ENCODE peak calls at places on chromosomes 3 and 15, in four cellular contexts. J is mesendoderm, R is IMR-90, U is H1. G is an unnamed sample.

GRCh38 chr15:61049934-61050333 is 179.2 kb downstream of the RORA start:
- DNase-seq in J (no peak), R (peak; percentile 91), U (no peak), G (no peak)

GRCh38 chr3:134791992-134792391 is 3.1 kb upstream of the EPHB1 start:
- DNase-seq in J (no peak), R (no peak), U (peak; percentile 27), G (no peak)

GRCh38 chr3:10390641-10391373 is 69.9 kb upstream of the SEC13 start:
- DNase-seq in J (no peak), R (no peak), U (no peak), G (no peak)

GRCh38 chr15:84813435-84813834 is 3.7 kb upstream of the ALPK3 start:
- DNase-seq in J (no peak), R (no peak), U (no peak), G (no peak)

GRCh38 chr3:168086541-168087260 is 9.0 kb downstream of the GOLIM4 start:
- DNase-seq in J (no peak), R (no peak), U (no peak), G (no peak)

GRCh38 chr15:66238318-66238717 is 15.2 kb downstream of the MEGF11 start:
- DNase-seq in J (no peak), R (no peak), U (no peak), G (no peak)

GRCh38 chr3:38411591-38411990 is 42.1 kb upstream of the ACVR2B start:
- DNase-seq in J (no peak), R (no peak), U (no peak), G (no peak)

GRCh38 chr3:149462051-149462450 is 12.4 kb upstream of the TM4SF4 start:
- DNase-seq in J (no peak), R (no peak), U (no peak), G (no peak)

GRCh38 chr15:42060797-42061196 is 33.6 kb downstream of the PLA2G4D start:
- DNase-seq in J (no peak), R (no peak), U (no peak), G (no peak)

GRCh38 chr3:112459750-112460149 is 39.5 kb downstream of the BTLA start:
- DNase-seq in J (peak; percentile 26), R (no peak), U (no peak), G (no peak)

GRCh38 chr3:33438284-33438668 is 1.9 kb downstream of the UBP1 start:
- DNase-seq in J (peak; percentile 33), R (peak; percentile 66), U (no peak), G (no peak)

GRCh38 chr3:168024537-168024941 is 71.2 kb downstream of the GOLIM4 start:
- DNase-seq in J (no peak), R (peak; percentile 96), U (no peak), G (no peak)

GRCh38 chr15:38412466-38412865 is 41.5 kb upstream of the FAM98B start:
- DNase-seq in J (no peak), R (no peak), U (no peak), G (no peak)

GRCh38 chr15:59168536-59168935 is 38.1 kb upstream of the LDHAL6B start:
- DNase-seq in J (no peak), R (peak; percentile 63), U (no peak), G (no peak)

GRCh38 chr3:147361671-147362420 is 44.5 kb downstream of the ZIC4 start:
- DNase-seq in J (peak; percentile 82), R (no peak), U (peak; percentile 99), G (peak; percentile 82)

GRCh38 chr15:100043069-100043641 is 298.6 kb downstream of the ADAMTS17 start:
- DNase-seq in J (no peak), R (peak; percentile 57), U (no peak), G (no peak)

GRCh38 chr3:110933786-110934415 is 137.7 kb upstream of the NECTIN3 start:
- DNase-seq in J (no peak), R (peak; percentile 68), U (no peak), G (no peak)

GRCh38 chr3:72060447-72061034 is 275.6 kb upstream of the PROK2 start:
- DNase-seq in J (no peak), R (no peak), U (no peak), G (no peak)

GRCh38 chr3:6262035-6262434 is 598.9 kb upstream of the GRM7 start:
- DNase-seq in J (no peak), R (no peak), U (no peak), G (no peak)

GRCh38 chr15:66411190-66411589 is 24.5 kb downstream of the MAP2K1 start:
- DNase-seq in J (peak; percentile 58), R (no peak), U (no peak), G (no peak)

GRCh38 chr3:142279965-142280590 is 54.7 kb upstream of the GK5 start:
- DNase-seq in J (peak; percentile 86), R (peak; percentile 80), U (no peak), G (peak; percentile 56)

GRCh38 chr3:72273615-72274014 is 488.7 kb upstream of the PROK2 start:
- DNase-seq in J (peak; percentile 94), R (peak; percentile 90), U (no peak), G (peak; percentile 60)

GRCh38 chr3:163707659-163708058 is 1370.6 kb downstream of the SI start:
- DNase-seq in J (no peak), R (no peak), U (no peak), G (no peak)

GRCh38 chr3:52873433-52874159 is 23.8 kb downstream of the STIMATE start:
- DNase-seq in J (peak; percentile 58), R (peak; percentile 87), U (no peak), G (no peak)

GRCh38 chr3:176595307-176595706 is 602.0 kb downstream of the TBL1XR1 start:
- DNase-seq in J (peak; percentile 8), R (peak; percentile 24), U (no peak), G (no peak)

GRCh38 chr3:142150271-142150670 is 927 bp upstream of the TFDP2 start:
- DNase-seq in J (no peak), R (no peak), U (no peak), G (no peak)

GRCh38 chr15:73983211-73983727 is 8.8 kb downstream of the STOML1 start:
- DNase-seq in J (no peak), R (peak; percentile 77), U (no peak), G (no peak)

GRCh38 chr3:14418670-14419250 is 16.4 kb downstream of the SLC6A6 start:
- DNase-seq in J (peak; percentile 90), R (no peak), U (no peak), G (no peak)

GRCh38 chr15:27932600-27932999 is 166.5 kb downstream of the OCA2 start:
- DNase-seq in J (no peak), R (no peak), U (no peak), G (no peak)

GRCh38 chr3:157785071-157785826 is 282.0 kb upstream of the VEPH1 start:
- DNase-seq in J (peak; percentile 81), R (peak; percentile 94), U (no peak), G (peak; percentile 32)

GRCh38 chr3:23264413-23264812 is 61.3 kb downstream of the UBE2E2 start:
- DNase-seq in J (no peak), R (peak; percentile 80), U (no peak), G (no peak)

GRCh38 chr3:40287248-40287647 is 22.3 kb upstream of the EIF1B start:
- DNase-seq in J (no peak), R (no peak), U (no peak), G (no peak)
- H3K56ac ChIP-seq in J (no peak overlapping the region), R (no peak overlapping the region), U (no peak overlapping the region), G (no peak overlapping the region)

GRCh38 chr15:93179704-93180103 is 90.7 kb upstream of the RGMA start:
- DNase-seq in J (peak; percentile 73), R (no peak), U (peak; percentile 59), G (peak; percentile 53)
- H2BK120ac ChIP-seq in J (no peak overlapping the region), R (no peak overlapping the region), U (no peak overlapping the region), G (no peak overlapping the region)

GRCh38 chr3:131586277-131586676 is 83.5 kb upstream of the MRPL3 start:
- DNase-seq in J (no peak), R (no peak), U (no peak), G (no peak)
- H3K18ac ChIP-seq in J (no peak overlapping the region), R (no peak overlapping the region), U (no peak overlapping the region), G (no peak overlapping the region)

GRCh38 chr3:49057268-49057667 is 28.1 kb upstream of the IMPDH2 start:
- DNase-seq in J (no peak), R (no peak), U (no peak), G (no peak)

GRCh38 chr3:49054344-49054862 is 25.2 kb upstream of the IMPDH2 start:
- DNase-seq in J (no peak), R (peak; percentile 13), U (no peak), G (no peak)

GRCh38 chr3:49058011-49058410 is 28.8 kb upstream of the IMPDH2 start:
- DNase-seq in J (no peak), R (no peak), U (no peak), G (no peak)

GRCh38 chr3:49053543-49053942 is 24.3 kb upstream of the IMPDH2 start:
- DNase-seq in J (no peak), R (no peak), U (no peak), G (no peak)
- H3K56ac ChIP-seq in J (no peak overlapping the region), R (no peak overlapping the region), U (no peak overlapping the region), G (no peak overlapping the region)